ENCODE peak calls at places on chromosomes 2 and 18, in five cellular contexts. T is non-pigmented ciliary epithelial cell, W is memory B cell, L is HFF-Myc, B is SK-N-SH. H is an unnamed sample.

GRCh38 chr2:236656166-236656565 is 86.5 kb downstream of the ACKR3 start:
- DNase-seq in T (no peak), W (no peak), L (no peak), B (no peak), H (no peak)

GRCh38 chr18:10032331-10032979 is 118.6 kb downstream of the VAPA start:
- DNase-seq in B (peak), L (no peak), T (no peak), W (no peak), H (no peak)

GRCh38 chr2:41963661-41964525 is 83.9 kb upstream of the PKDCC start:
- DNase-seq in T (no peak), W (no peak), B (peak), L (no peak), H (no peak)

GRCh38 chr18:9103488-9103887 is 989 bp downstream of the NDUFV2 start:
- DNase-seq in B (no peak), T (no peak), W (no peak), L (no peak), H (no peak)

GRCh38 chr2:101106453-101107181 is 44.6 kb downstream of the TBC1D8 start:
- DNase-seq in B (no peak), T (no peak), W (no peak), L (no peak), H (no peak)

GRCh38 chr18:72866901-72867701 is 686 bp downstream of the NETO1 start:
- DNase-seq in L (no peak), W (no peak), B (peak), T (no peak), H (no peak)

GRCh38 chr18:50286391-50287027 is 983 bp downstream of the CXXC1 start:
- DNase-seq in W (no peak), B (peak), T (no peak), L (no peak), H (no peak)

GRCh38 chr2:101533611-101534601 is 59.0 kb upstream of the RFX8 start:
- DNase-seq in W (no peak), L (no peak), B (no peak), T (no peak), H (no peak)

GRCh38 chr18:26526128-26526965 is 22.0 kb downstream of the KCTD1 start:
- DNase-seq in L (no peak), B (no peak), T (no peak), W (no peak), H (no peak)